ENCODE peak calls at places on chromosomes 1 and 21, in seven cellular contexts. One of them, this sample, is unnamed.

GRCh38 chr1:41766546-41766945 is 152.2 kb downstream of the HIVEP3 start:
- DNase-seq in Peyer's patch: no peak
- DNase-seq in DND-41: no peak
- DNase-seq in endodermal cell: no peak
- DNase-seq in cardiac muscle cell: no peak
- DNase-seq in RWPE2: no peak
- DNase-seq in thoracic aorta: no peak
- DNase-seq in this sample: no peak

GRCh38 chr1:98277111-98277510 is 356.3 kb upstream of the DPYD start:
- DNase-seq in Peyer's patch: no peak
- DNase-seq in DND-41: no peak
- DNase-seq in endodermal cell: no peak
- DNase-seq in cardiac muscle cell: peak; percentile 52
- DNase-seq in RWPE2: no peak
- DNase-seq in thoracic aorta: no peak
- DNase-seq in this sample: no peak

GRCh38 chr1:206706298-206706791 is 21.6 kb downstream of the MAPKAPK2 start:
- DNase-seq in Peyer's patch: no peak
- DNase-seq in DND-41: no peak
- DNase-seq in endodermal cell: peak; percentile 69
- DNase-seq in cardiac muscle cell: peak; percentile 92
- DNase-seq in RWPE2: no peak
- DNase-seq in thoracic aorta: peak; percentile 82
- DNase-seq in this sample: no peak

GRCh38 chr1:22075718-22076117 is 23.2 kb downstream of the CDC42 start:
- DNase-seq in Peyer's patch: no peak
- DNase-seq in DND-41: no peak
- DNase-seq in endodermal cell: no peak
- DNase-seq in cardiac muscle cell: no peak
- DNase-seq in RWPE2: no peak
- DNase-seq in thoracic aorta: no peak
- DNase-seq in this sample: no peak

GRCh38 chr21:22106720-22107410 is 1108.7 kb downstream of the NCAM2 start:
- DNase-seq in Peyer's patch: no peak
- DNase-seq in DND-41: no peak
- DNase-seq in endodermal cell: no peak
- DNase-seq in cardiac muscle cell: no peak
- DNase-seq in RWPE2: no peak
- DNase-seq in thoracic aorta: no peak
- DNase-seq in this sample: no peak

GRCh38 chr21:39387461-39388037 is 38.7 kb upstream of the HMGN1 start:
- DNase-seq in Peyer's patch: peak; percentile 95
- DNase-seq in DND-41: peak; percentile 97
- DNase-seq in endodermal cell: peak; percentile 98
- DNase-seq in cardiac muscle cell: peak; percentile 91
- DNase-seq in RWPE2: peak; percentile 81
- DNase-seq in thoracic aorta: peak; percentile 60
- DNase-seq in this sample: peak; percentile 80

GRCh38 chr1:60984066-60984799 is 98.1 kb upstream of the NFIA start:
- DNase-seq in Peyer's patch: no peak
- DNase-seq in DND-41: no peak
- DNase-seq in endodermal cell: no peak
- DNase-seq in cardiac muscle cell: peak; percentile 63
- DNase-seq in RWPE2: no peak
- DNase-seq in thoracic aorta: no peak
- DNase-seq in this sample: no peak

GRCh38 chr1:51192213-51192843 is 43.7 kb upstream of the RNF11 start:
- DNase-seq in Peyer's patch: peak; percentile 83
- DNase-seq in DND-41: peak; percentile 73
- DNase-seq in endodermal cell: peak; percentile 83
- DNase-seq in cardiac muscle cell: peak; percentile 93
- DNase-seq in RWPE2: no peak
- DNase-seq in thoracic aorta: peak; percentile 13
- DNase-seq in this sample: peak; percentile 70

GRCh38 chr1:198462365-198463025 is 78.0 kb downstream of the ATP6V1G3 start:
- DNase-seq in Peyer's patch: no peak
- DNase-seq in DND-41: no peak
- DNase-seq in endodermal cell: no peak
- DNase-seq in cardiac muscle cell: no peak
- DNase-seq in RWPE2: peak; percentile 31
- DNase-seq in thoracic aorta: no peak
- DNase-seq in this sample: no peak

GRCh38 chr1:202200112-202200548 is 6.5 kb downstream of the LGR6 start:
- DNase-seq in Peyer's patch: peak; percentile 81
- DNase-seq in DND-41: no peak
- DNase-seq in endodermal cell: peak; percentile 67
- DNase-seq in cardiac muscle cell: peak; percentile 10
- DNase-seq in RWPE2: peak; percentile 84
- DNase-seq in thoracic aorta: no peak
- DNase-seq in this sample: no peak

GRCh38 chr1:41846595-41846994 is 72.1 kb downstream of the HIVEP3 start:
- DNase-seq in Peyer's patch: no peak
- DNase-seq in DND-41: no peak
- DNase-seq in endodermal cell: no peak
- DNase-seq in cardiac muscle cell: peak; percentile 34
- DNase-seq in RWPE2: no peak
- DNase-seq in thoracic aorta: no peak
- DNase-seq in this sample: no peak

GRCh38 chr1:225653463-225654276 is 747 bp upstream of the ENAH start:
- DNase-seq in Peyer's patch: peak; percentile 70
- DNase-seq in DND-41: no peak
- DNase-seq in endodermal cell: peak; percentile 85
- DNase-seq in cardiac muscle cell: peak; percentile 79
- DNase-seq in RWPE2: peak; percentile 50
- DNase-seq in thoracic aorta: peak; percentile 48
- DNase-seq in this sample: no peak

GRCh38 chr1:156963621-156964020 is 43.2 kb downstream of the LRRC71 start:
- DNase-seq in Peyer's patch: no peak
- DNase-seq in DND-41: peak; percentile 59
- DNase-seq in endodermal cell: no peak
- DNase-seq in cardiac muscle cell: no peak
- DNase-seq in RWPE2: no peak
- DNase-seq in thoracic aorta: no peak
- DNase-seq in this sample: no peak

GRCh38 chr1:45326627-45327591 is at the start of gene HPDL:
- DNase-seq in Peyer's patch: peak; percentile 81
- DNase-seq in DND-41: peak; percentile 86
- DNase-seq in endodermal cell: peak; percentile 97
- DNase-seq in cardiac muscle cell: peak; percentile 73
- DNase-seq in RWPE2: no peak
- DNase-seq in thoracic aorta: no peak
- DNase-seq in this sample: peak; percentile 66

GRCh38 chr1:41232305-41232704 is 9.8 kb downstream of the SCMH1 start:
- DNase-seq in Peyer's patch: no peak
- DNase-seq in DND-41: no peak
- DNase-seq in endodermal cell: no peak
- DNase-seq in cardiac muscle cell: peak; percentile 27
- DNase-seq in RWPE2: no peak
- DNase-seq in thoracic aorta: no peak
- DNase-seq in this sample: no peak

GRCh38 chr1:36591278-36591677 is 108.6 kb upstream of the CSF3R start:
- DNase-seq in Peyer's patch: no peak
- DNase-seq in DND-41: no peak
- DNase-seq in endodermal cell: no peak
- DNase-seq in cardiac muscle cell: no peak
- DNase-seq in RWPE2: no peak
- DNase-seq in thoracic aorta: no peak
- DNase-seq in this sample: no peak

GRCh38 chr21:33289199-33289819 is 23.1 kb downstream of the IL10RB start:
- DNase-seq in Peyer's patch: no peak
- DNase-seq in DND-41: no peak
- DNase-seq in endodermal cell: no peak
- DNase-seq in cardiac muscle cell: peak; percentile 71
- DNase-seq in RWPE2: no peak
- DNase-seq in thoracic aorta: no peak
- DNase-seq in this sample: no peak

GRCh38 chr1:41823453-41823852 is 95.3 kb downstream of the HIVEP3 start:
- DNase-seq in Peyer's patch: no peak
- DNase-seq in DND-41: no peak
- DNase-seq in endodermal cell: peak; percentile 94
- DNase-seq in cardiac muscle cell: peak; percentile 55
- DNase-seq in RWPE2: no peak
- DNase-seq in thoracic aorta: no peak
- DNase-seq in this sample: no peak

GRCh38 chr1:66119148-66119547 is 326.5 kb downstream of the PDE4B start:
- DNase-seq in Peyer's patch: no peak
- DNase-seq in DND-41: no peak
- DNase-seq in endodermal cell: no peak
- DNase-seq in cardiac muscle cell: no peak
- DNase-seq in RWPE2: no peak
- DNase-seq in thoracic aorta: no peak
- DNase-seq in this sample: no peak

GRCh38 chr1:212967767-212968166 is 17.4 kb downstream of the VASH2 start:
- DNase-seq in Peyer's patch: no peak
- DNase-seq in DND-41: no peak
- DNase-seq in endodermal cell: peak; percentile 86
- DNase-seq in cardiac muscle cell: peak; percentile 40
- DNase-seq in RWPE2: no peak
- DNase-seq in thoracic aorta: no peak
- DNase-seq in this sample: no peak

GRCh38 chr1:233278621-233279020 is 16.9 kb downstream of the PCNX2 start:
- DNase-seq in Peyer's patch: no peak
- DNase-seq in DND-41: no peak
- DNase-seq in endodermal cell: no peak
- DNase-seq in cardiac muscle cell: no peak
- DNase-seq in RWPE2: no peak
- DNase-seq in thoracic aorta: no peak
- DNase-seq in this sample: no peak

GRCh38 chr1:21337459-21337930 is 47.2 kb upstream of the ECE1 start:
- DNase-seq in Peyer's patch: no peak
- DNase-seq in DND-41: no peak
- DNase-seq in endodermal cell: no peak
- DNase-seq in cardiac muscle cell: no peak
- DNase-seq in RWPE2: no peak
- DNase-seq in thoracic aorta: no peak
- DNase-seq in this sample: no peak

GRCh38 chr1:62064831-62065230 is 129.8 kb upstream of the L1TD1 start:
- DNase-seq in Peyer's patch: no peak
- DNase-seq in DND-41: no peak
- DNase-seq in endodermal cell: no peak
- DNase-seq in cardiac muscle cell: no peak
- DNase-seq in RWPE2: no peak
- DNase-seq in thoracic aorta: no peak
- DNase-seq in this sample: no peak

GRCh38 chr1:157490337-157491165 is 61.8 kb downstream of the FCRL5 start:
- DNase-seq in Peyer's patch: peak; percentile 90
- DNase-seq in DND-41: peak; percentile 68
- DNase-seq in endodermal cell: peak; percentile 96
- DNase-seq in cardiac muscle cell: peak; percentile 72
- DNase-seq in RWPE2: no peak
- DNase-seq in thoracic aorta: no peak
- DNase-seq in this sample: peak; percentile 87

GRCh38 chr1:77370588-77371306 is 88.9 kb downstream of the AK5 start:
- DNase-seq in Peyer's patch: no peak
- DNase-seq in DND-41: no peak
- DNase-seq in endodermal cell: no peak
- DNase-seq in cardiac muscle cell: peak; percentile 78
- DNase-seq in RWPE2: no peak
- DNase-seq in thoracic aorta: no peak
- DNase-seq in this sample: no peak

GRCh38 chr21:44932366-44933181 is 7.3 kb upstream of the SLX9 start:
- DNase-seq in Peyer's patch: peak; percentile 81
- DNase-seq in DND-41: peak; percentile 56
- DNase-seq in endodermal cell: peak; percentile 65
- DNase-seq in cardiac muscle cell: peak; percentile 47
- DNase-seq in RWPE2: no peak
- DNase-seq in thoracic aorta: no peak
- DNase-seq in this sample: no peak
- H3K4me3 ChIP-seq in Peyer's patch: peak overlapping the region; percentile 48
- H3K4me3 ChIP-seq in DND-41: no peak overlapping the region
- H3K4me3 ChIP-seq in endodermal cell: peak overlapping the region; percentile 45
- H3K4me3 ChIP-seq in cardiac muscle cell: peak overlapping the region; percentile 29
- H3K4me3 ChIP-seq in RWPE2: peak overlapping the region; percentile 24
- H3K4me3 ChIP-seq in thoracic aorta: peak overlapping the region; percentile 66
- H3K4me3 ChIP-seq in this sample: no peak overlapping the region

DNA sequence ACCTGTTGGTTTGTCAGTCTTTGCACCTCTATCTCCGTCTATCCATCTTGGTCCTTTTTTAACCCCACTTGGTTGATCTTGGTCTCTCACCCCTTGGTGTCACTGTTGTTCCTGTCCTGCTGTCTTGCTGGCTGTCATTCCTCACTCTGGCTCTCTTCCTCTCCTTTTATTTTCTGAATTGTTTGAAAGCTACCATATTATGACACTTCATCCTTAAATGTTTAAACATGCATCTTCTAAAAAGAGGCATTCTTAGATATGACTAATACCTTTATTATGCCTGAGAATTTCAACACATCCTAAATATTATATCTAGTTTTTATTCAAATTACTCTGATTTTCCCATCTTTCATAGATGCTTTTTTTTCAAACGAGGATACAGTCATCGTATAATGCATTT is 37.0 kb downstream of the BACH1 start:
- DNase-seq in Peyer's patch: no peak
- DNase-seq in DND-41: no peak
- DNase-seq in endodermal cell: no peak
- DNase-seq in cardiac muscle cell: peak; percentile 38
- DNase-seq in RWPE2: no peak
- DNase-seq in thoracic aorta: no peak
- DNase-seq in this sample: no peak
- TF ChIP-seq CTCF in Peyer's patch: no peak
- TF ChIP-seq CTCF in DND-41: peak; percentile 24
- TF ChIP-seq CTCF in endodermal cell: peak; percentile 42
- TF ChIP-seq CTCF in cardiac muscle cell: no peak
- TF ChIP-seq CTCF in RWPE2: peak; percentile 49
- TF ChIP-seq CTCF in thoracic aorta: no peak
- TF ChIP-seq CTCF in this sample: no peak

GRCh38 chr1:205455581-205456382 is at the start of gene BLACAT1:
- DNase-seq in Peyer's patch: no peak
- DNase-seq in DND-41: no peak
- DNase-seq in endodermal cell: peak; percentile 75
- DNase-seq in cardiac muscle cell: no peak
- DNase-seq in RWPE2: no peak
- DNase-seq in thoracic aorta: no peak
- DNase-seq in this sample: no peak
- H3K4me3 ChIP-seq in Peyer's patch: peak within 1 kb of the TSS; percentile 42
- H3K4me3 ChIP-seq in DND-41: no peak within 1 kb of the TSS
- H3K4me3 ChIP-seq in endodermal cell: peak within 1 kb of the TSS; percentile 97
- H3K4me3 ChIP-seq in cardiac muscle cell: peak within 1 kb of the TSS; percentile 17
- H3K4me3 ChIP-seq in RWPE2: peak within 1 kb of the TSS; percentile 23
- H3K4me3 ChIP-seq in thoracic aorta: peak within 1 kb of the TSS; percentile 43
- H3K4me3 ChIP-seq in this sample: no peak within 1 kb of the TSS

DNA sequence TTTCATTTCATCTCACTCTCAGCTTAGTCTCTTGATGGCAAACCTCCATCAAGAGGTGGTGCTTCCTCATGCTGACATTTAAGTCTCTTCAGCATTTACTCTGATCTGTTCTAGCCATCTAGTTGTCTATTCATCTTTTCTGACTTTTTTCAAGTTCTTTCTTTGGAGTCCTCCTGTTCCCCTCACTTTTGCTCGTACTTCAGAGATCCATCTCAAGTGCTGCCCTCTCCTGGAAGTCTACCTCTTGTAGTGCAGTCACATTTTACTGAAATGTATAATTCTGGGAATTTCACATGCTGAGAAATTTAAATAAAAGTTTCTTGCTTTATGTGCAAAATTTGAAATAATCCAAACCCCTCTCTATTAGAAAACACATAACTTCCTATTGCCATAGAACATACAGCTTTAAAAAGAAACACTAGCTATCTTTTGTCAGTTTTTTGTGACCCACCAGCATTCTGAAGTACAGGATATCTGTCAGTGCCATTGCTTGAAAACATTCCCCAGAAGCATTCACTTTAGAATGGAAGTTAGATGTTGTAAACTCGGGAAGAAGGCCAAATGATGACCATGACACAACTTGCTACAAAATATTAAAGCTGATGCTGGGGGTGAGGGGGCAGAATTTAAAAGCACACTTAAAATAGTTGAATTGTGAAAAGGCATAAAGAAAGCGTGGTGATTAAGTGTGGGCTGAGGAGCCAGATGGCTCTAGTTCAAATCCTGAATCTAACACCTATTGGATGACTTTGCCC is 21.9 kb downstream of the RLF start:
- DNase-seq in Peyer's patch: no peak
- DNase-seq in DND-41: no peak
- DNase-seq in endodermal cell: peak; percentile 55
- DNase-seq in cardiac muscle cell: peak; percentile 57
- DNase-seq in RWPE2: no peak
- DNase-seq in thoracic aorta: no peak
- DNase-seq in this sample: no peak
- TF ChIP-seq CTCF in Peyer's patch: peak; percentile 9
- TF ChIP-seq CTCF in DND-41: peak; percentile 45
- TF ChIP-seq CTCF in endodermal cell: peak; percentile 81
- TF ChIP-seq CTCF in cardiac muscle cell: peak; percentile 56
- TF ChIP-seq CTCF in RWPE2: peak; percentile 60
- TF ChIP-seq CTCF in thoracic aorta: no peak
- TF ChIP-seq CTCF in this sample: peak; percentile 19

This sample was measured in MM.1S.